ENCODE peak calls at places on chromosome 9, in seven cellular contexts. S is stimulated activated CD8-positive, alpha-beta memory T cell treated with anti-CD3 and anti-CD28 coated beads, Interleukin-7, amount 100 ng/mL, for 1 hour; M is EH; D is RKO; E is skeletal muscle cell; F is GDM1; W is hypothalamus. T is an unnamed sample.

GRCh38 chr9:79619930-79620329 is 48.2 kb downstream of the TLE4 start:
- DNase-seq in M (no peak), S (no peak), D (no peak), E (no peak), F (no peak), W (no peak), T (no peak)

GRCh38 chr9:75953218-75953617 is 62.7 kb downstream of the PCSK5 start:
- DNase-seq in M (no peak), W (no peak), D (no peak), S (no peak), E (peak; percentile 19), F (no peak), T (no peak)

GRCh38 chr9:21830589-21830988 is 28.2 kb downstream of the MTAP start:
- DNase-seq in W (no peak), M (peak; percentile 21), F (no peak), E (no peak), D (no peak), S (no peak), T (no peak)

GRCh38 chr9:92406506-92406905 is 2.1 kb upstream of the OGN start:
- DNase-seq in E (no peak), F (peak; percentile 73), M (no peak), D (no peak), W (peak; percentile 6), S (no peak), T (no peak)

GRCh38 chr9:21993893-21994525 is at the start of gene CDKN2A:
- DNase-seq in D (no peak), F (no peak), S (no peak), E (no peak), M (peak; percentile 48), W (peak; percentile 25), T (no peak)

GRCh38 chr9:106621299-106621920 is 241.6 kb upstream of the ZNF462 start:
- DNase-seq in E (peak; percentile 32), S (no peak), M (no peak), W (peak; percentile 21), F (no peak), D (no peak), T (no peak)

GRCh38 chr9:37968228-37968672 is 64.3 kb upstream of the SLC25A51 start:
- DNase-seq in F (no peak), M (peak; percentile 85), D (no peak), W (no peak), S (no peak), E (no peak), T (no peak)

GRCh38 chr9:88387035-88387732 is 1.1 kb upstream of the SPIN1 start:
- DNase-seq in E (no peak), F (no peak), M (peak; percentile 57), W (no peak), S (no peak), D (peak; percentile 54), T (no peak)

GRCh38 chr9:89008346-89009048 is 17.2 kb downstream of the S1PR3 start:
- DNase-seq in S (no peak), M (no peak), F (no peak), D (no peak), E (no peak), W (no peak), T (no peak)

GRCh38 chr9:136090060-136090735 is 4.9 kb downstream of the NACC2 start:
- DNase-seq in S (no peak), M (no peak), W (no peak), E (no peak), F (no peak), D (no peak), T (no peak)

GRCh38 chr9:133476036-133476435 is 2.9 kb downstream of the SLC2A6 start:
- DNase-seq in E (no peak), W (no peak), D (no peak), F (no peak), S (no peak), M (no peak), T (no peak)

GRCh38 chr9:38196721-38197120 is 127.7 kb upstream of the SHB start:
- DNase-seq in W (no peak), D (no peak), S (no peak), M (peak; percentile 18), E (no peak), F (no peak), T (no peak)

GRCh38 chr9:72579880-72580570 is 58.6 kb downstream of the TMC1 start:
- DNase-seq in D (no peak), F (no peak), W (no peak), S (no peak), M (peak; percentile 69), E (no peak), T (no peak)

GRCh38 chr9:114824130-114824529 is 18.3 kb upstream of the TNFSF15 start:
- DNase-seq in D (peak; percentile 12), W (no peak), E (no peak), S (no peak), M (peak; percentile 75), F (no peak), T (no peak)

GRCh38 chr9:93960221-93960970 is 5.2 kb upstream of the BARX1 start:
- DNase-seq in E (no peak), S (no peak), W (no peak), D (no peak), M (no peak), F (no peak), T (no peak)

GRCh38 chr9:129810116-129810515 is 7.1 kb downstream of the TOR1B start:
- DNase-seq in D (no peak), S (no peak), M (no peak), W (no peak), E (no peak), F (no peak), T (no peak)

GRCh38 chr9:108057421-108058136 is 568.0 kb upstream of the KLF4 start:
- DNase-seq in E (peak; percentile 93), F (no peak), W (no peak), D (peak; percentile 81), S (no peak), M (peak; percentile 97), T (no peak)

GRCh38 chr9:124659099-124659659 is 111.9 kb downstream of the NR6A1 start:
- DNase-seq in D (no peak), F (peak; percentile 68), S (peak; percentile 10), M (peak; percentile 100), W (peak; percentile 77), E (peak; percentile 95), T (no peak)

GRCh38 chr9:95785209-95785608 is 90.3 kb upstream of the ERCC6L2 start:
- DNase-seq in W (no peak), E (no peak), S (no peak), F (no peak), M (no peak), D (no peak), T (no peak)

GRCh38 chr9:89748020-89748670 is 143.3 kb downstream of the GADD45G start:
- DNase-seq in W (no peak), F (no peak), E (no peak), S (no peak), M (no peak), D (no peak), T (no peak)

GRCh38 chr9:113548221-113549041 is 84.9 kb downstream of the RGS3 start:
- DNase-seq in E (no peak), W (peak; percentile 41), S (no peak), D (no peak), F (peak; percentile 30), M (peak; percentile 47), T (no peak)

GRCh38 chr9:21965401-21965951 is 28.7 kb downstream of the CDKN2A start:
- DNase-seq in S (no peak), E (no peak), F (no peak), D (no peak), M (peak; percentile 70), W (no peak), T (no peak)

GRCh38 chr9:71210326-71210725 is 88.9 kb upstream of the TRPM3 start:
- DNase-seq in E (no peak), M (no peak), F (no peak), D (no peak), W (no peak), S (no peak), T (no peak)

GRCh38 chr9:92716557-92716956 is 46.6 kb upstream of the IPPK start:
- DNase-seq in W (peak; percentile 40), S (peak; percentile 71), M (peak; percentile 43), D (peak; percentile 18), E (no peak), F (no peak), T (no peak)

GRCh38 chr9:34988218-34989055 is 1.1 kb upstream of the DNAJB5 start:
- DNase-seq in E (no peak), S (no peak), M (peak; percentile 46), F (no peak), D (no peak), W (peak; percentile 66), T (no peak)

GRCh38 chr9:110427497-110428104 is 89.9 kb upstream of the TXNDC8 start:
- DNase-seq in D (no peak), F (peak; percentile 22), W (peak; percentile 11), E (no peak), S (no peak), M (peak; percentile 60), T (no peak)

GRCh38 chr9:1978941-1979340 is 36.2 kb upstream of the SMARCA2 start:
- DNase-seq in F (no peak), W (no peak), M (peak; percentile 71), S (no peak), D (peak; percentile 5), E (peak; percentile 30), T (no peak)

GRCh38 chr9:88751781-88752180 is 216.8 kb downstream of the NXNL2 start:
- DNase-seq in F (no peak), M (no peak), E (no peak), S (no peak), W (no peak), D (no peak), T (no peak)

GRCh38 chr9:8858250-8859161 is 1058.9 kb upstream of the DMAC1 start:
- DNase-seq in S (no peak), E (no peak), M (no peak), W (peak; percentile 26), D (no peak), F (no peak), T (no peak)

GRCh38 chr9:136024286-136024685 is 63.1 kb upstream of the UBAC1 start:
- DNase-seq in S (no peak), F (no peak), W (no peak), D (no peak), E (no peak), M (no peak), T (no peak)

GRCh38 chr9:137301086-137301947 is 754 bp downstream of the NRARP start:
- DNase-seq in E (no peak), S (no peak), F (peak; percentile 41), M (peak; percentile 47), D (peak; percentile 88), W (no peak), T (no peak)

GRCh38 chr9:90964101-90965020 is 162.7 kb downstream of the SYK start:
- DNase-seq in W (no peak), M (no peak), F (no peak), E (no peak), D (no peak), S (no peak), T (no peak)

GRCh38 chr9:136505406-136506403 is 22.9 kb upstream of the SEC16A start:
- DNase-seq in F (no peak), W (no peak), S (no peak), E (no peak), D (no peak), M (no peak), T (no peak)

GRCh38 chr9:132946624-132947295 is 2.3 kb upstream of the TSC1 start:
- DNase-seq in M (peak; percentile 83), S (no peak), E (peak; percentile 7), W (no peak), D (peak; percentile 61), F (no peak), T (no peak)